ENCODE peak calls at places on chromosomes 1 and 21, in seven cellular contexts. T is H9, A is mesendoderm, O is mesenchymal stem cell, V is H1, P is IMR-90, D is trophoblast cell. S is an unnamed sample.

GRCh38 chr21:15498455-15498854 is 231.3 kb upstream of the USP25 start:
- DNase-seq in T (no peak), O (no peak), D (no peak), A (no peak), P (no peak), V (no peak), S (no peak)

GRCh38 chr1:83033682-83034081 is 965.2 kb downstream of the TTLL7 start:
- DNase-seq in T (no peak), P (no peak), D (peak; percentile 68), A (peak; percentile 6), O (peak; percentile 51), V (no peak), S (no peak)

GRCh38 chr1:155309423-155310021 is 856 bp downstream of the FDPS start:
- DNase-seq in P (no peak), O (peak; percentile 31), A (peak; percentile 69), V (no peak), D (peak; percentile 17), T (no peak), S (no peak)

GRCh38 chr21:32727478-32727727 is 410 bp downstream of the SYNJ1 start:
- DNase-seq in P (no peak), V (peak; percentile 57), D (no peak), T (no peak), A (no peak), O (no peak), S (no peak)

GRCh38 chr1:36609241-36610027 is 126.7 kb upstream of the CSF3R start:
- DNase-seq in T (peak; percentile 84), O (peak; percentile 15), V (peak; percentile 85), A (peak; percentile 87), D (peak; percentile 81), P (peak; percentile 29), S (peak; percentile 77)

GRCh38 chr1:188958461-188959115 is 1519.1 kb downstream of the BRINP3 start:
- DNase-seq in V (no peak), O (peak; percentile 47), T (no peak), A (peak; percentile 40), P (peak; percentile 33), D (peak; percentile 13), S (no peak)

GRCh38 chr1:107464827-107465226 is 324.0 kb downstream of the NTNG1 start:
- DNase-seq in A (peak; percentile 64), D (no peak), P (no peak), T (peak; percentile 37), V (no peak), O (no peak), S (no peak)

GRCh38 chr1:7991504-7992440 is 30.3 kb downstream of the PARK7 start:
- DNase-seq in D (peak; percentile 99), A (peak; percentile 99), T (peak; percentile 97), P (peak; percentile 40), O (peak; percentile 48), V (peak; percentile 80), S (no peak)

GRCh38 chr1:59751801-59752200 is 62.9 kb upstream of the HOOK1 start:
- DNase-seq in D (no peak), V (no peak), P (peak; percentile 19), O (no peak), A (no peak), T (no peak), S (no peak)

GRCh38 chr1:86741947-86742572 is 37.7 kb downstream of the SH3GLB1 start:
- DNase-seq in V (no peak), T (no peak), O (peak; percentile 51), P (peak; percentile 39), A (peak; percentile 28), D (peak; percentile 64), S (peak; percentile 11)

DNA sequence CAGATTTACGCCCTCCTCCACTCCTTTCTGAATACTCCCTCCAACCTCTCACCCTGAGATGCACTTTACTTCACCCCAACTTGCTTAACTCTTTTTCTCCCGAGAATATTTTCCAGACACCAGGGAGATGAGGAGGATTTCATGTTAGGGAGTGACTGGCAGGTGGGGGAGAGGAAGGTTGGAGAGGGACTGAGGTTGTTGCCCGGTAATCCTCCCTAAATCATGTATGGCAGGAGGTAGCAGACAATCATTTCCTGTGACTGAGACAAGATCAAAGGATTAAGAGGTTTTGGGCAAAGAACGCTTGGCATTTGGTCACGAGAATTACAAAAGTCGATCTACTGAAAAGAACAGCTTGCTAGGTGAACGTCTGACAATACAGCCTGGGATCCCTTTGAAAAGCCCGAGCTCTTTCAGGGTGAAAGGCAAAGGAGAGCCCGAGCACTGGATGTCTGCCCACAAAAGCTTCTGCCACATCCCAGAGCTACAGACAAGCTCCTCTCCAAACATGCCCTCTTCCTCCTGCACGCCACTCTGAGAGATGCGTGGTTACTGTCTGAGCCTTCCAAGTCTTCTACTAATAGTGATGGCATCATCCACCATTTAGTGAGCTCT is 154.1 kb downstream of the DAB1 start:
- DNase-seq in D (no peak), P (no peak), V (no peak), T (no peak), A (peak; percentile 13), O (no peak), S (peak; percentile 21)
- H2BK5ac ChIP-seq in D (no peak overlapping the region), P (no peak overlapping the region), V (no peak overlapping the region), T (no peak overlapping the region), A (no peak overlapping the region), O (no peak overlapping the region), S (no peak overlapping the region)

GRCh38 chr1:22275626-22276395 is 132.9 kb upstream of the WNT4 start:
- DNase-seq in O (peak; percentile 64), P (peak; percentile 49), A (peak; percentile 70), V (peak; percentile 93), D (peak; percentile 76), T (peak; percentile 81), S (peak; percentile 39)

GRCh38 chr1:22273686-22274681 is 131.1 kb upstream of the WNT4 start:
- DNase-seq in V (no peak), D (peak; percentile 93), P (peak; percentile 4), T (no peak), A (no peak), O (peak; percentile 17), S (no peak)

GRCh38 chr1:22277662-22278061 is 134.8 kb upstream of the WNT4 start:
- DNase-seq in V (no peak), P (no peak), A (no peak), T (no peak), D (no peak), O (no peak), S (no peak)

GRCh38 chr1:22276396-22276748 is 133.5 kb upstream of the WNT4 start:
- DNase-seq in V (no peak), T (no peak), O (no peak), D (peak; percentile 47), A (no peak), P (no peak), S (no peak)

DNA sequence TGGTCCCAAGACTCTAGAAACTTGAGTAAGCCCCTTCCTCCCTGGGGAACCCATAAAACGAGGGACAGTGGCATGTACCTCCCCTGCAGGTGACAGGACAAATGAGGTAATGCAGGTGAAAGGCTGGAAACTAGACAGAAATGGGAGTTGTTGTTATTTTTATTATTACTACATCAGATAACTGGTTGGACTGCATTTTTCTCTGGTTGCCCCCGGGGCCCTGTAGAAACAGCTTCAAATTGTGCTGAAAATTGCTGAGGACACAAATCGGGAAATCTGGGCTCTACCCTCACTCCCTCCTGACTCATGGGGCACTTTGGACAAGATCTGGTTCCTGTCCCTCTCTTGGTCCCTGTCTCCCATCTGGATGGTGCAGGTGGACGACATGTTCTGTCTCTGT is 132.3 kb upstream of the WNT4 start:
- DNase-seq in D (peak; percentile 99), P (no peak), A (no peak), V (no peak), T (no peak), O (no peak), S (no peak)
- H3K27me3 ChIP-seq in D (no peaks in the 10 kb centered on the region), P (peaks cover 53% of the 10 kb centered on the region), A (no peaks in the 10 kb centered on the region), V (no peaks in the 10 kb centered on the region), T (no peaks in the 10 kb centered on the region), O (peaks cover 59% of the 10 kb centered on the region), S (peaks cover 30% of the 10 kb centered on the region)

DNA sequence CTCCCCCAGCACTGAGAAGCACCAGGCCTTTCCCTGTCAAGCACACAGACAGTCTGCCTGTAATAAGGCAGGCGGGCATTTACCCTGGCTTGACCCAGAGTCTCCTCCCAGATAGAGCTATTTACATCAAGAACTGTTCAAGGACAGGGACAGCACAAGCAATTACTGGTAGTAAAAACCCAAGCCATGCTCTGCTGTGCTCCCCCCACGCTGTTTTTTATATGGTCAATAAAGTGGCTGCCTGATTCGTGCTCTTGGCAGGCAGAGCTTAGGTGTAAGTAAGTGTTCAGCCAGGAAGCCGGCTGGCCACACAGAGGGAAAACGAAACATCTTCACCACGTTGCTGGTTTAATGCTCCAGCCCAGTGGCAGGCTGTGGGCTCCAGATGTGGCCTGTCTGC is 378.6 kb downstream of the HHAT start:
- DNase-seq in D (no peak), O (no peak), V (no peak), T (no peak), A (no peak), P (no peak), S (no peak)
- H2BK5ac ChIP-seq in D (no peak overlapping the region), O (no peak overlapping the region), V (no peak overlapping the region), T (no peak overlapping the region), A (no peak overlapping the region), P (no peak overlapping the region), S (no peak overlapping the region)

GRCh38 chr1:49351744-49352143 is 575.1 kb upstream of the BEND5 start:
- DNase-seq in T (no peak), D (peak; percentile 46), A (no peak), V (no peak), O (no peak), P (no peak), S (no peak)

GRCh38 chr1:49346767-49347349 is 570.2 kb upstream of the BEND5 start:
- DNase-seq in T (no peak), O (no peak), V (no peak), D (no peak), A (no peak), P (no peak), S (no peak)
- H3K27me3 ChIP-seq in T (no peaks in the 10 kb centered on the region), O (no peaks in the 10 kb centered on the region), V (no peaks in the 10 kb centered on the region), D (no peaks in the 10 kb centered on the region), A (no peaks in the 10 kb centered on the region), P (no peaks in the 10 kb centered on the region), S (no peaks in the 10 kb centered on the region)

DNA sequence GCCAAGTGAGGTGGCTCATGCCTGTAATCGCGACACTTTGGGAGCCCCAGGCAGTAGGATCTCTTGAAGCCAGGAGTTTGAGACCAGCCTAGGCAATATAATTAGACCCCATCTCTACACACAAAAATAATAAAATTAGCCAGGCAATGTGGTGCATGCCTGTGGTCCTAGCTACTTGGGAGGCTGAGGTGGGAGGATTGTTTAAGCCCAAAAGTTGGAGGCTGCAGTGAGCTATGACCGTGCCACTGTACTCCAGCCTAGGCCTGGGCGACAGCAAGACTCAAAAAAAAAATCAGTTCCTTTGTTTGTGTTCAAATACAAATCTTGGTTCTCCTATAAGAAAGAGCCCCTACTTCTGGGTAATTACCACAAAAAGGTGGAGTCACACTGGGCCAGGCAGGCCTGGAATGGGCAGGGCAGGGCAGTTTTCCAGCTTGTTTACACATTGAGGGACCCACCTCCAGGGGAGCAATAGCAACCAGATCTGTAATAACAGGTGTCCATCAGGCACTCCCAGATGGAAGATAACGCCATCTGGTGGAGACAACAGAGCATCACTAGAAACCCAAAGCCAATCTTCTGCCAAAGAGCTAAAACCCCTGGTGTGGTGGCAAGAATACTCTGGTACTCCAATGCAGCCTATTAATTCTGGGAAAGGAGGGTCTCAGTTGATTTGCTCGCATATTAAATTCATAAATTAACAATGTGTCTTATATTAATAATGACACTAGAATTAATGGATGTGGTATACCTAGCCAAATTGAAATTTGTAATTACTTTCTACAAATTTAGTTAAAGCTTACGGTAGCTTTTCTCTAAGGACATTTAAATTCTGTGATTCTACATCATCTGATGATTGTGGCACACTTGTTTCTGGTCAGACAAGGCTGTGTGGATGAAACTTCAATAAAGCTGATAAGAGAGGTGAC is 13.2 kb downstream of the PPP1R15B start:
- DNase-seq in D (peak; percentile 90), A (peak; percentile 97), P (peak; percentile 69), V (peak; percentile 82), O (peak; percentile 82), T (peak; percentile 90), S (peak; percentile 52)
- H2BK5ac ChIP-seq in D (no peak overlapping the region), A (no peak overlapping the region), P (no peak overlapping the region), V (no peak overlapping the region), O (no peak overlapping the region), T (no peak overlapping the region), S (no peak overlapping the region)

GRCh38 chr1:17204546-17205440 is at the start of gene PADI1:
- DNase-seq in O (no peak), D (peak; percentile 52), A (no peak), V (no peak), T (no peak), P (no peak), S (no peak)
- H3K27me3 ChIP-seq in O (no peaks in the 10 kb centered on the region), D (no peaks in the 10 kb centered on the region), A (no peaks in the 10 kb centered on the region), V (no peaks in the 10 kb centered on the region), T (no peaks in the 10 kb centered on the region), P (peaks cover 6% of the 10 kb centered on the region), S (no peaks in the 10 kb centered on the region)